ENCODE peak calls at places on chromosomes 3 and 15, in seven cellular contexts. One of them, this sample, is unnamed.

GRCh38 chr15:38768970-38769369 is 204.4 kb upstream of the RASGRP1 start:
- DNase-seq in PC-9: no peak
- DNase-seq in adrenal gland: peak; percentile 5
- DNase-seq in suprapubic skin: no peak
- DNase-seq in AG09309: no peak
- DNase-seq in upper lobe of right lung: no peak
- DNase-seq in psoas muscle: peak; percentile 21
- DNase-seq in this sample: no peak

GRCh38 chr3:8970971-8971589 is 7.8 kb upstream of the RAD18 start:
- DNase-seq in PC-9: peak; percentile 65
- DNase-seq in adrenal gland: peak; percentile 79
- DNase-seq in suprapubic skin: no peak
- DNase-seq in AG09309: no peak
- DNase-seq in upper lobe of right lung: no peak
- DNase-seq in psoas muscle: no peak
- DNase-seq in this sample: no peak

GRCh38 chr3:10354373-10355015 is 33.6 kb upstream of the SEC13 start:
- DNase-seq in PC-9: no peak
- DNase-seq in adrenal gland: no peak
- DNase-seq in suprapubic skin: no peak
- DNase-seq in AG09309: no peak
- DNase-seq in upper lobe of right lung: no peak
- DNase-seq in psoas muscle: no peak
- DNase-seq in this sample: no peak

GRCh38 chr3:51706788-51707731 is at the start of gene GRM2:
- DNase-seq in PC-9: no peak
- DNase-seq in adrenal gland: peak; percentile 90
- DNase-seq in suprapubic skin: peak; percentile 82
- DNase-seq in AG09309: no peak
- DNase-seq in upper lobe of right lung: peak; percentile 88
- DNase-seq in psoas muscle: peak; percentile 73
- DNase-seq in this sample: peak; percentile 69

GRCh38 chr3:105996781-105997180 is 128.0 kb upstream of the CBLB start:
- DNase-seq in PC-9: no peak
- DNase-seq in adrenal gland: no peak
- DNase-seq in suprapubic skin: no peak
- DNase-seq in AG09309: no peak
- DNase-seq in upper lobe of right lung: no peak
- DNase-seq in psoas muscle: no peak
- DNase-seq in this sample: no peak

GRCh38 chr3:39191773-39192172 is 622 bp downstream of the XIRP1 start:
- DNase-seq in PC-9: no peak
- DNase-seq in adrenal gland: no peak
- DNase-seq in suprapubic skin: no peak
- DNase-seq in AG09309: no peak
- DNase-seq in upper lobe of right lung: no peak
- DNase-seq in psoas muscle: no peak
- DNase-seq in this sample: no peak

GRCh38 chr3:138898301-138898700 is 48.6 kb downstream of the FOXL2 start:
- DNase-seq in PC-9: peak; percentile 9
- DNase-seq in adrenal gland: no peak
- DNase-seq in suprapubic skin: no peak
- DNase-seq in AG09309: peak; percentile 40
- DNase-seq in upper lobe of right lung: no peak
- DNase-seq in psoas muscle: no peak
- DNase-seq in this sample: no peak

GRCh38 chr15:59247364-59247763 is 40.7 kb downstream of the LDHAL6B start:
- DNase-seq in PC-9: peak; percentile 42
- DNase-seq in adrenal gland: peak; percentile 80
- DNase-seq in suprapubic skin: no peak
- DNase-seq in AG09309: peak; percentile 40
- DNase-seq in upper lobe of right lung: no peak
- DNase-seq in psoas muscle: no peak
- DNase-seq in this sample: peak; percentile 75

GRCh38 chr3:74384151-74384550 is 230.3 kb downstream of the CNTN3 start:
- DNase-seq in PC-9: no peak
- DNase-seq in adrenal gland: no peak
- DNase-seq in suprapubic skin: no peak
- DNase-seq in AG09309: no peak
- DNase-seq in upper lobe of right lung: no peak
- DNase-seq in psoas muscle: no peak
- DNase-seq in this sample: no peak

GRCh38 chr15:94331731-94332130 is 100.4 kb downstream of the MCTP2 start:
- DNase-seq in PC-9: no peak
- DNase-seq in adrenal gland: no peak
- DNase-seq in suprapubic skin: no peak
- DNase-seq in AG09309: no peak
- DNase-seq in upper lobe of right lung: no peak
- DNase-seq in psoas muscle: no peak
- DNase-seq in this sample: no peak

GRCh38 chr3:147351301-147351700 is 55.0 kb downstream of the ZIC4 start:
- DNase-seq in PC-9: no peak
- DNase-seq in adrenal gland: no peak
- DNase-seq in suprapubic skin: no peak
- DNase-seq in AG09309: no peak
- DNase-seq in upper lobe of right lung: no peak
- DNase-seq in psoas muscle: no peak
- DNase-seq in this sample: no peak

GRCh38 chr3:50673937-50674336 is 790 bp upstream of the DOCK3 start:
- DNase-seq in PC-9: no peak
- DNase-seq in adrenal gland: no peak
- DNase-seq in suprapubic skin: no peak
- DNase-seq in AG09309: no peak
- DNase-seq in upper lobe of right lung: no peak
- DNase-seq in psoas muscle: no peak
- DNase-seq in this sample: no peak

GRCh38 chr3:50672656-50673055 is 2.1 kb upstream of the DOCK3 start:
- DNase-seq in PC-9: no peak
- DNase-seq in adrenal gland: no peak
- DNase-seq in suprapubic skin: no peak
- DNase-seq in AG09309: no peak
- DNase-seq in upper lobe of right lung: no peak
- DNase-seq in psoas muscle: no peak
- DNase-seq in this sample: no peak

GRCh38 chr3:50674349-50675178 is at the start of gene DOCK3:
- DNase-seq in PC-9: peak; percentile 65
- DNase-seq in adrenal gland: peak; percentile 66
- DNase-seq in suprapubic skin: no peak
- DNase-seq in AG09309: no peak
- DNase-seq in upper lobe of right lung: peak; percentile 83
- DNase-seq in psoas muscle: peak; percentile 69
- DNase-seq in this sample: peak; percentile 73

GRCh38 chr3:50676031-50676705 is 1.4 kb downstream of the DOCK3 start:
- DNase-seq in PC-9: no peak
- DNase-seq in adrenal gland: no peak
- DNase-seq in suprapubic skin: no peak
- DNase-seq in AG09309: no peak
- DNase-seq in upper lobe of right lung: no peak
- DNase-seq in psoas muscle: no peak
- DNase-seq in this sample: no peak

DNA sequence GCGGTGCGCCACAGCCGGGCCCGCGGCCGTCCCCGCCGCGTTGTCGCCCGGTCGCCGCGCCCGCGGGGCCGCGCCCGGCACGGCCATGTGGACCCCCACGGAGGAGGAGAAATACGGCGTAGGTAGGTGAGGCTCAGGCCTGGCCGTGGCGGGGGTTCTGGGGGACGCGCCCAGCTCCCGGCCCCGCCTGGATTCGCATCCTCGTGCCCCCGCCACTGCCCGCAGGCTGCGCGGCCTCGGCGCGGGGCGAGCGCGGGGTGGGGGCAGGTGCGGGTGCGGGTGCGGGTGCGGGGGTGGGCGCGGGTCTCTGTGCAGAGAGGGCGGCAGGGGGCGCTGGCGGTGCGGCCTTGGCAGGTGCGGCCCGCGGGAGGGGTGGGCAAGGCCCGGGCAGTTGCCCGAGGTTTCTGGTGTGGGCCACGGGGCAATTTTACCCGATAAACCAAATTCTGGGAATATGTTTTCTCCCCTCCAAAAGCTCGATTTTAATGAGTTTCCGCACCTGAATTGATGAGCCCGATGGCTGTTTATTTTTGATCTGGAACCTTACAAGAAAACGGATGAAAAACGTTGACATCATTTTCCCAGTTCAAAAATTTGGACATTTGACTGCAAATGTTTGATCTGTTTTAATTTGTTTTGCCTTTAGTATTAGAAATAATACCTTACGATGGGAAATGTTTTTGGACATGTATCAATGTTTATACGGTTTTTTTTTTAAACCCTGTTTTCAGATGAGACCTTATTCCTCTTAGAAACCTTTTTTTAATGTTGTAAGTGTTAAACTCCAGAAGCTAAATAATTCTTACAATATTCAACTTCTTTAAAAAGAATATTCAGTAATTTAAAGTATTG is 678 bp downstream of the DOCK3 start:
- DNase-seq in PC-9: peak; percentile 67
- DNase-seq in adrenal gland: no peak
- DNase-seq in suprapubic skin: no peak
- DNase-seq in AG09309: no peak
- DNase-seq in upper lobe of right lung: peak; percentile 78
- DNase-seq in psoas muscle: peak; percentile 33
- DNase-seq in this sample: no peak
- H3K4me3 ChIP-seq in PC-9: peak overlapping the region; percentile 76
- H3K4me3 ChIP-seq in adrenal gland: no peak overlapping the region
- H3K4me3 ChIP-seq in suprapubic skin: peak overlapping the region; percentile 58
- H3K4me3 ChIP-seq in AG09309: no peak overlapping the region
- H3K4me3 ChIP-seq in upper lobe of right lung: peak overlapping the region; percentile 41
- H3K4me3 ChIP-seq in psoas muscle: peak overlapping the region; percentile 65
- H3K4me3 ChIP-seq in this sample: peak overlapping the region; percentile 67

GRCh38 chr3:45012577-45012976 is 13.5 kb upstream of the CLEC3B start:
- DNase-seq in PC-9: no peak
- DNase-seq in adrenal gland: no peak
- DNase-seq in suprapubic skin: no peak
- DNase-seq in AG09309: no peak
- DNase-seq in upper lobe of right lung: no peak
- DNase-seq in psoas muscle: no peak
- DNase-seq in this sample: no peak

GRCh38 chr3:45011756-45012441 is 14.2 kb upstream of the CLEC3B start:
- DNase-seq in PC-9: no peak
- DNase-seq in adrenal gland: peak; percentile 88
- DNase-seq in suprapubic skin: no peak
- DNase-seq in AG09309: peak; percentile 79
- DNase-seq in upper lobe of right lung: peak; percentile 67
- DNase-seq in psoas muscle: peak; percentile 71
- DNase-seq in this sample: peak; percentile 89

GRCh38 chr3:45009868-45010267 is 16.2 kb upstream of the CLEC3B start:
- DNase-seq in PC-9: no peak
- DNase-seq in adrenal gland: no peak
- DNase-seq in suprapubic skin: no peak
- DNase-seq in AG09309: no peak
- DNase-seq in upper lobe of right lung: no peak
- DNase-seq in psoas muscle: no peak
- DNase-seq in this sample: no peak

GRCh38 chr3:45008117-45008516 is 18.0 kb upstream of the CLEC3B start:
- DNase-seq in PC-9: no peak
- DNase-seq in adrenal gland: no peak
- DNase-seq in suprapubic skin: no peak
- DNase-seq in AG09309: peak; percentile 29
- DNase-seq in upper lobe of right lung: no peak
- DNase-seq in psoas muscle: no peak
- DNase-seq in this sample: no peak

DNA sequence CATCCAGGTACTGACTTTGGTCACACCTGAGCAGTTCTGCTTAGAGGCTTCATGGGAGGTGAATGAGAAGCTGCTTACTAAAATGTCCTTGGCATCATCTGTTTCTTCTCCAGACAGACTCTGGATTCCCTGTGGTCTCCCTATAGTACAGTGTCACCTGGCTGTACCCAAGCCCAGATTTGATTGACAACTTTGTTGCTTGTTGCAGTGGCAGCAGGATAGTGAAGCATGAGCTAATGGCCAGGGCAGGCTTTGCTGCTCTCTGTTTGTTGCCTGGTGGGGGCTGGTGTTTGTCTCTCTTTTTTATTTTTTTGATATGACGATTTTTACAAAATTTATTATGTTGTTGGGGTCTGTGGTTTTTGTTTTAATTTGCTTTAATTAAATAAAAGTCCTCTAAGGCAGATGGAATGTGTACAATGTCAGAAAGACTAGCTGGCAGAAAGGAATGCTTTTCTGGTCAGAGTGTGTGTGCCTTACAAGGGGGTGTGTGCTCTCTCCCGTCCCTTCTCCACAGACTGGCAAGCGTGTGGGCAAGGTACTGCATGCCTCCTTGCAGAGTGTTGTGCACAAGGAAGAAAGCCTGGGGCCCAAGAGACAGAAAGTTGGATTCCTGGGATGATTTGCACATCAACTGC is 15.3 kb upstream of the CLEC3B start:
- DNase-seq in PC-9: no peak
- DNase-seq in adrenal gland: no peak
- DNase-seq in suprapubic skin: no peak
- DNase-seq in AG09309: peak; percentile 60
- DNase-seq in upper lobe of right lung: no peak
- DNase-seq in psoas muscle: no peak
- DNase-seq in this sample: no peak
- H3K4me3 ChIP-seq in PC-9: no peak overlapping the region
- H3K4me3 ChIP-seq in adrenal gland: no peak overlapping the region
- H3K4me3 ChIP-seq in suprapubic skin: no peak overlapping the region
- H3K4me3 ChIP-seq in AG09309: no peak overlapping the region
- H3K4me3 ChIP-seq in upper lobe of right lung: no peak overlapping the region
- H3K4me3 ChIP-seq in psoas muscle: no peak overlapping the region
- H3K4me3 ChIP-seq in this sample: no peak overlapping the region

DNA sequence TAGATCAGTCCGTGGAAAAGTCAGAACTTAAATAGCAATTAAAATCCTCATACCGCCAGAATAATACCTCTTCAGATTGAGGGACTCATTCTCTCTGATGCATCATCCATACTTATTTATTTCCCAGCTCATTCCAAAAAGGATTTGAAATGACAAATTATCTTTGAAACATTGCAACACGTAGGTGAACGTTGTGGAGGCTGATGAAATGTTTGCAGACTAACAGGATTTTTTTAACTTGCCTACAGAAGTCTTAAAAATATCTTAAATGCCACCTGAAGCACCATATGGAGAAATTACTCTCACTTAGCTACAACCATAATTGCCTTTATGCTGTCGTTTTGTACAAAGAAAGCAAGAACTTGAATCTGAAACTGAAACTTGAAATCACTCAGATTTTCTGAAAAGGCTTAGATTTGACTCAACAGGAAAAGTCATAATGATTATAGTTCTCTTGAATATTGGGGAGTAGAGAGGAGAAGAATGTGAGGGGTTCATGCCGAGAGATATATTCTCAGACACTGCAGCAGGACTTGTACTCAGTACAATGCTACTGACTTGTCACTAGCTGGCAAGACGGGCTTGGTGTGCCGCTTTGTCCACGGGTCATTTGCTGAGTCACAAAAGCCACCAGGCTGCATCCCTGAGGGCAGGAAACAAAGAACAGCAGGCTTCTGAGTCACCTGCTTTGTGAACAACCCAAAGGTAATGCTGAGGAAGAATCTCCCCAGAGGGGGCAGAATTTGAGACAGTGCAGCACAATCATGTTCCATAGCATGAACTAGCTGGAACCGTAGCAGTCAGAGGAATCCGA is 7.1 kb upstream of the FMN1 start:
- DNase-seq in PC-9: peak; percentile 89
- DNase-seq in adrenal gland: peak; percentile 80
- DNase-seq in suprapubic skin: no peak
- DNase-seq in AG09309: no peak
- DNase-seq in upper lobe of right lung: peak; percentile 74
- DNase-seq in psoas muscle: peak; percentile 40
- DNase-seq in this sample: no peak
- H3K4me3 ChIP-seq in PC-9: peak overlapping the region; percentile 53
- H3K4me3 ChIP-seq in adrenal gland: no peak overlapping the region
- H3K4me3 ChIP-seq in suprapubic skin: peak overlapping the region; percentile 27
- H3K4me3 ChIP-seq in AG09309: no peak overlapping the region
- H3K4me3 ChIP-seq in upper lobe of right lung: peak overlapping the region; percentile 36
- H3K4me3 ChIP-seq in psoas muscle: peak overlapping the region; percentile 38
- H3K4me3 ChIP-seq in this sample: peak overlapping the region; percentile 35

GRCh38 chr3:171184372-171184771 is 157.9 kb upstream of the SLC2A2 start:
- DNase-seq in PC-9: no peak
- DNase-seq in adrenal gland: no peak
- DNase-seq in suprapubic skin: no peak
- DNase-seq in AG09309: no peak
- DNase-seq in upper lobe of right lung: no peak
- DNase-seq in psoas muscle: no peak
- DNase-seq in this sample: no peak
- H3K4me3 ChIP-seq in PC-9: no peak overlapping the region
- H3K4me3 ChIP-seq in adrenal gland: no peak overlapping the region
- H3K4me3 ChIP-seq in suprapubic skin: no peak overlapping the region
- H3K4me3 ChIP-seq in AG09309: no peak overlapping the region
- H3K4me3 ChIP-seq in upper lobe of right lung: no peak overlapping the region
- H3K4me3 ChIP-seq in psoas muscle: no peak overlapping the region
- H3K4me3 ChIP-seq in this sample: no peak overlapping the region